ENCODE peak calls at places on chromosomes 11 and 22, in four cellular contexts. H is HAP-1, C is cardiac muscle cell, N is HepG2. G is an unnamed sample. For H3K36me3, the result is how much of the 10 kb centered on the place peaks cover.

GRCh38 chr11:60124802-60125432 is 36.5 kb downstream of the MS4A2 start:
- DNase-seq in H (peak), C (no peak), N (no peak), G (no peak)

GRCh38 chr11:115784796-115785521 is 280.7 kb upstream of the CADM1 start:
- DNase-seq in H (no peak), C (no peak), N (no peak), G (no peak)

GRCh38 chr22:44051961-44052360 is 27.9 kb downstream of the PARVB start:
- DNase-seq in H (no peak), C (no peak), N (no peak), G (no peak)

GRCh38 chr11:64638017-64638664 is 47.1 kb downstream of the SLC22A12 start:
- DNase-seq in H (peak), C (peak), N (no peak), G (no peak)

GRCh38 chr11:41498726-41499125 is 39.3 kb upstream of the LRRC4C start:
- DNase-seq in H (no peak), C (peak), N (no peak), G (no peak)

GRCh38 chr22:49010086-49010863 is 817.4 kb downstream of the BRD1 start:
- DNase-seq in H (no peak), C (no peak), N (no peak), G (no peak)

GRCh38 chr11:70900540-70900939 is 351.8 kb downstream of the SHANK2 start:
- DNase-seq in H (no peak), C (no peak), N (no peak), G (no peak)

GRCh38 chr11:59144096-59144495 is 1.4 kb downstream of the FAM111A start:
- DNase-seq in H (no peak), C (no peak), N (no peak), G (no peak)

GRCh38 chr11:2643746-2644145 is 56.0 kb downstream of the KCNQ1OT1 start:
- DNase-seq in H (no peak), C (no peak), N (no peak), G (no peak)

GRCh38 chr11:76685841-76686240 is 15.3 kb upstream of the LRRC32 start:
- DNase-seq in H (no peak), C (no peak), N (no peak), G (no peak)

GRCh38 chr22:39985383-39986045 is 9.2 kb upstream of the FAM83F start:
- DNase-seq in H (no peak), C (no peak), N (no peak), G (no peak)

GRCh38 chr22:36860821-36861659 is at the start of gene NCF4:
- DNase-seq in H (no peak), C (no peak), N (no peak), G (no peak)

GRCh38 chr11:6992026-6992425 is 28.1 kb downstream of the ZNF214 start:
- DNase-seq in H (no peak), C (no peak), N (no peak), G (no peak)

GRCh38 chr22:41976070-41976901 is 7.0 kb downstream of the SEPTIN3 start:
- DNase-seq in H (peak), C (peak), N (no peak), G (peak)

GRCh38 chr11:126026579-126026978 is 36.1 kb downstream of the CDON start:
- DNase-seq in H (no peak), C (no peak), N (peak), G (no peak)

GRCh38 chr11:20117291-20117690 is 43.0 kb downstream of the DBX1 start:
- DNase-seq in H (no peak), C (no peak), N (no peak), G (no peak)

GRCh38 chr11:59097113-59097708 is 9.8 kb upstream of the FAM111B start:
- DNase-seq in H (peak), C (peak), N (peak), G (peak)

GRCh38 chr11:7480132-7480531 is 5.2 kb upstream of the OLFML1 start:
- DNase-seq in H (no peak), C (no peak), N (no peak), G (no peak)

GRCh38 chr22:34903416-34903815 is 162.5 kb upstream of the ISX start:
- DNase-seq in H (no peak), C (no peak), N (no peak), G (no peak)

GRCh38 chr11:68956142-68956541 is 24.6 kb downstream of the MRGPRD start:
- DNase-seq in H (peak), C (no peak), N (no peak), G (peak)

GRCh38 chr11:87006035-87006434 is 31.7 kb upstream of the TMEM135 start:
- DNase-seq in H (no peak), C (no peak), N (no peak), G (no peak)

GRCh38 chr11:133947298-133947905 is 9.4 kb downstream of the IGSF9B start:
- DNase-seq in H (peak), C (peak), N (peak), G (peak)

GRCh38 chr22:38077595-38077994 is 6.4 kb downstream of the SLC16A8 start:
- DNase-seq in H (no peak), C (no peak), N (no peak), G (no peak)

DNA sequence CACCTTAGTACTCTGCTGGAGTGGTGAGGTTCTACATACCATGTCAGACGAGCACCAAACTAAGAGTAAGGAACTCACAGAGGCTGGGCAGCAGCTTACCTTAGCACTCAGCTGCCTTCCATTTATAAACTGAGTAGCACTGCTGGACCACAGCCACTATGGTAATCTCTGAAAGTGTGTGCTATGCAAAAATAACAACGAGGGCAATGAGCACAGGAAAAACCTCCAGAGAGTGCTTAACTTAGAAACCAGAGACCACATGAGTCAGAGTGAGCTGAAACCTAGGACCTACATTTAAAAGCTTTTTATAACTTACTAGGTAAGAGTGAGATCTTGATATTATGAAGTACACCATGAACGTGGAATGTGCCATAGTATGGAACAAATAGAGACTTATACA is 17.1 kb upstream of the CD59 start:
- DNase-seq in H (no peak), C (peak), N (no peak), G (no peak)
- H3K36me3 ChIP-seq in H (under half), C (under half), N (under half), G (under half)

DNA sequence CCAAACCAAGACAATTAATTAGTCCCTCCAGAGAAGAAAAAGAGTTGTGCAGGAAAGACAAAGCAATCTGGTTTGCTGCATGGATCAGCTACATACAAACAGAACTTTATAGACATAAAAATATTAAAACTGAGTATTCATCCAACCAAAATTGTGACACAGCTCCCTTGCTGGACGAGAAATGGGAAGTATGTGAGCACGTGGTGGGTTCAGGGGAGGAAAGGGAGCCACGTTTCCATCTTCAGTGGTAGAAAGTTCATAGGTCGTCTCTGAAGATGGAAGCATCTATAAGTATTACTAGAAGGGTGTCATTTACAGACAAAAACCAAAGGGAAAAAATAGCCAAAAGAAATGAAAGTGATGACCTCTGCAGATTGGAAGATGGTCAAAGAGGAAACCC is 7.1 kb upstream of the KCNJ5 start:
- DNase-seq in H (no peak), C (no peak), N (no peak), G (no peak)
- H3K4me3 ChIP-seq in H (no peak), C (no peak), N (no peak), G (no peak)

GRCh38 chr22:31899661-31900060 is 44.7 kb upstream of the YWHAH start:
- DNase-seq in H (no peak), C (no peak), N (no peak), G (no peak)

GRCh38 chr22:31897842-31898241 is 46.5 kb upstream of the YWHAH start:
- DNase-seq in H (no peak), C (no peak), N (no peak), G (no peak)

GRCh38 chr22:31898406-31898805 is 45.9 kb upstream of the YWHAH start:
- DNase-seq in H (no peak), C (no peak), N (no peak), G (no peak)

GRCh38 chr22:31898911-31899310 is 45.4 kb upstream of the YWHAH start:
- DNase-seq in H (no peak), C (no peak), N (no peak), G (no peak)

GRCh38 chr22:31901388-31902137 is 42.8 kb upstream of the YWHAH start:
- DNase-seq in H (no peak), C (no peak), N (no peak), G (no peak)
- H3K36me3 ChIP-seq in H (under half), C (under half), N (under half), G (under half)

GRCh38 chr11:45899448-45900174 is 7.5 kb downstream of the FREY1 start:
- DNase-seq in H (peak), C (peak), N (peak), G (peak)
- H3K4me3 ChIP-seq in H (peak), C (peak), N (peak), G (no peak)

G was measured in CD8-positive, alpha-beta memory T cell.